ENCODE peak calls at places on chromosomes 12 and 14, in six cellular contexts. One of them, this sample, is unnamed.

GRCh38 chr12:2793561-2793960 is 1.2 kb upstream of the FKBP4 start:
- DNase-seq in AG04450: no peak
- DNase-seq in pancreas: no peak
- DNase-seq in left ventricle myocardium inferior: no peak
- DNase-seq in tibial artery: no peak
- DNase-seq in hepatocyte: no peak
- DNase-seq in this sample: no peak

GRCh38 chr12:28857327-28857726 is 291.8 kb upstream of the FAR2 start:
- DNase-seq in left ventricle myocardium inferior: no peak
- DNase-seq in hepatocyte: no peak
- DNase-seq in AG04450: no peak
- DNase-seq in tibial artery: no peak
- DNase-seq in pancreas: no peak
- DNase-seq in this sample: no peak

GRCh38 chr14:103416916-103417315 is 31.7 kb downstream of the MARK3 start:
- DNase-seq in AG04450: no peak
- DNase-seq in hepatocyte: no peak
- DNase-seq in left ventricle myocardium inferior: no peak
- DNase-seq in tibial artery: no peak
- DNase-seq in pancreas: no peak
- DNase-seq in this sample: no peak

GRCh38 chr14:68795602-68796417 is 2.9 kb upstream of the ZFP36L1 start:
- DNase-seq in pancreas: peak; percentile 87
- DNase-seq in AG04450: no peak
- DNase-seq in left ventricle myocardium inferior: peak; percentile 87
- DNase-seq in tibial artery: peak; percentile 82
- DNase-seq in hepatocyte: peak; percentile 92
- DNase-seq in this sample: peak; percentile 69

GRCh38 chr14:105019861-105020814 is 745 bp downstream of the CDCA4 start:
- DNase-seq in left ventricle myocardium inferior: no peak
- DNase-seq in AG04450: no peak
- DNase-seq in hepatocyte: peak; percentile 76
- DNase-seq in pancreas: peak; percentile 33
- DNase-seq in tibial artery: no peak
- DNase-seq in this sample: peak; percentile 26

GRCh38 chr12:15540025-15540424 is 217.7 kb downstream of the PTPRO start:
- DNase-seq in tibial artery: no peak
- DNase-seq in pancreas: no peak
- DNase-seq in left ventricle myocardium inferior: no peak
- DNase-seq in hepatocyte: no peak
- DNase-seq in AG04450: no peak
- DNase-seq in this sample: no peak

GRCh38 chr14:51501746-51502145 is 150.0 kb upstream of the FRMD6 start:
- DNase-seq in AG04450: no peak
- DNase-seq in tibial artery: no peak
- DNase-seq in hepatocyte: no peak
- DNase-seq in left ventricle myocardium inferior: no peak
- DNase-seq in pancreas: no peak
- DNase-seq in this sample: no peak

GRCh38 chr14:92529895-92530294 is 16.3 kb downstream of the RIN3 start:
- DNase-seq in left ventricle myocardium inferior: no peak
- DNase-seq in hepatocyte: no peak
- DNase-seq in pancreas: no peak
- DNase-seq in AG04450: no peak
- DNase-seq in tibial artery: no peak
- DNase-seq in this sample: no peak

GRCh38 chr12:124568431-124569374 is 1.3 kb upstream of the NCOR2 start:
- DNase-seq in left ventricle myocardium inferior: peak; percentile 81
- DNase-seq in hepatocyte: peak; percentile 80
- DNase-seq in AG04450: peak; percentile 86
- DNase-seq in pancreas: peak; percentile 60
- DNase-seq in tibial artery: peak; percentile 86
- DNase-seq in this sample: no peak

GRCh38 chr14:61355892-61356325 is 34.5 kb downstream of the PRKCH start:
- DNase-seq in tibial artery: peak; percentile 52
- DNase-seq in left ventricle myocardium inferior: peak; percentile 31
- DNase-seq in pancreas: peak; percentile 37
- DNase-seq in AG04450: no peak
- DNase-seq in hepatocyte: peak; percentile 51
- DNase-seq in this sample: peak; percentile 39

GRCh38 chr14:68703093-68703492 is 89.8 kb downstream of the ZFP36L1 start:
- DNase-seq in left ventricle myocardium inferior: no peak
- DNase-seq in pancreas: no peak
- DNase-seq in tibial artery: no peak
- DNase-seq in AG04450: no peak
- DNase-seq in hepatocyte: no peak
- DNase-seq in this sample: no peak

GRCh38 chr14:103561381-103562134 is 899 bp downstream of the BAG5 start:
- DNase-seq in AG04450: no peak
- DNase-seq in hepatocyte: peak; percentile 55
- DNase-seq in pancreas: no peak
- DNase-seq in tibial artery: no peak
- DNase-seq in left ventricle myocardium inferior: peak; percentile 46
- DNase-seq in this sample: no peak

GRCh38 chr12:57864382-57864781 is 17.9 kb upstream of the CTDSP2 start:
- DNase-seq in AG04450: no peak
- DNase-seq in pancreas: no peak
- DNase-seq in hepatocyte: no peak
- DNase-seq in tibial artery: no peak
- DNase-seq in left ventricle myocardium inferior: no peak
- DNase-seq in this sample: no peak

GRCh38 chr14:35374273-35374681 is 30.3 kb downstream of the NFKBIA start:
- DNase-seq in pancreas: no peak
- DNase-seq in AG04450: peak; percentile 88
- DNase-seq in hepatocyte: peak; percentile 77
- DNase-seq in left ventricle myocardium inferior: no peak
- DNase-seq in tibial artery: peak; percentile 86
- DNase-seq in this sample: no peak

GRCh38 chr12:8508912-8509841 is 4.1 kb upstream of the CLEC4D start:
- DNase-seq in tibial artery: no peak
- DNase-seq in AG04450: no peak
- DNase-seq in hepatocyte: no peak
- DNase-seq in pancreas: no peak
- DNase-seq in left ventricle myocardium inferior: no peak
- DNase-seq in this sample: no peak

GRCh38 chr12:69837191-69838085 is 12.4 kb downstream of the MYRFL start:
- DNase-seq in AG04450: no peak
- DNase-seq in left ventricle myocardium inferior: no peak
- DNase-seq in hepatocyte: peak; percentile 43
- DNase-seq in pancreas: no peak
- DNase-seq in tibial artery: no peak
- DNase-seq in this sample: no peak

GRCh38 chr14:100504372-100505078 is 82.7 kb downstream of the BEGAIN start:
- DNase-seq in left ventricle myocardium inferior: no peak
- DNase-seq in hepatocyte: no peak
- DNase-seq in AG04450: no peak
- DNase-seq in pancreas: no peak
- DNase-seq in tibial artery: no peak
- DNase-seq in this sample: no peak

GRCh38 chr14:76023757-76024156 is 38.2 kb downstream of the IFT43 start:
- DNase-seq in left ventricle myocardium inferior: no peak
- DNase-seq in tibial artery: no peak
- DNase-seq in pancreas: no peak
- DNase-seq in hepatocyte: no peak
- DNase-seq in AG04450: no peak
- DNase-seq in this sample: no peak

GRCh38 chr12:25970916-25971674 is 12.6 kb downstream of the RASSF8 start:
- DNase-seq in left ventricle myocardium inferior: no peak
- DNase-seq in tibial artery: no peak
- DNase-seq in pancreas: no peak
- DNase-seq in hepatocyte: no peak
- DNase-seq in AG04450: no peak
- DNase-seq in this sample: no peak

GRCh38 chr14:59253527-59253926 is 65.1 kb downstream of the DAAM1 start:
- DNase-seq in pancreas: no peak
- DNase-seq in AG04450: no peak
- DNase-seq in tibial artery: no peak
- DNase-seq in left ventricle myocardium inferior: no peak
- DNase-seq in hepatocyte: no peak
- DNase-seq in this sample: no peak

GRCh38 chr12:73892181-73892580 is 645.5 kb upstream of the ATXN7L3B start:
- DNase-seq in left ventricle myocardium inferior: no peak
- DNase-seq in pancreas: no peak
- DNase-seq in AG04450: no peak
- DNase-seq in hepatocyte: peak; percentile 10
- DNase-seq in tibial artery: no peak
- DNase-seq in this sample: no peak

GRCh38 chr14:74596747-74597456 is 15.1 kb downstream of the LTBP2 start:
- DNase-seq in left ventricle myocardium inferior: no peak
- DNase-seq in tibial artery: no peak
- DNase-seq in pancreas: no peak
- DNase-seq in hepatocyte: no peak
- DNase-seq in AG04450: peak; percentile 73
- DNase-seq in this sample: no peak

GRCh38 chr14:95530461-95531170 is 4.2 kb upstream of the GLRX5 start:
- DNase-seq in AG04450: no peak
- DNase-seq in pancreas: no peak
- DNase-seq in tibial artery: no peak
- DNase-seq in left ventricle myocardium inferior: no peak
- DNase-seq in hepatocyte: no peak
- DNase-seq in this sample: no peak

GRCh38 chr14:75615200-75615599 is 36.8 kb downstream of the FLVCR2 start:
- DNase-seq in left ventricle myocardium inferior: no peak
- DNase-seq in pancreas: peak; percentile 30
- DNase-seq in tibial artery: peak; percentile 35
- DNase-seq in hepatocyte: no peak
- DNase-seq in AG04450: no peak
- DNase-seq in this sample: no peak

GRCh38 chr14:22084393-22085281 is 411.0 kb upstream of the OR4E1 start:
- DNase-seq in pancreas: no peak
- DNase-seq in hepatocyte: peak; percentile 77
- DNase-seq in tibial artery: no peak
- DNase-seq in left ventricle myocardium inferior: no peak
- DNase-seq in AG04450: peak; percentile 29
- DNase-seq in this sample: no peak

GRCh38 chr12:100368066-100368465 is 11.2 kb downstream of the SLC17A8 start:
- DNase-seq in hepatocyte: no peak
- DNase-seq in pancreas: no peak
- DNase-seq in left ventricle myocardium inferior: no peak
- DNase-seq in tibial artery: no peak
- DNase-seq in AG04450: no peak
- DNase-seq in this sample: no peak

GRCh38 chr12:12353807-12354206 is 3.1 kb upstream of the BORCS5 start:
- DNase-seq in pancreas: no peak
- DNase-seq in AG04450: no peak
- DNase-seq in tibial artery: no peak
- DNase-seq in hepatocyte: no peak
- DNase-seq in left ventricle myocardium inferior: no peak
- DNase-seq in this sample: no peak

GRCh38 chr12:12357697-12358476 is 1.0 kb downstream of the BORCS5 start:
- DNase-seq in left ventricle myocardium inferior: no peak
- DNase-seq in tibial artery: no peak
- DNase-seq in pancreas: no peak
- DNase-seq in hepatocyte: no peak
- DNase-seq in AG04450: no peak
- DNase-seq in this sample: no peak

GRCh38 chr12:12356467-12356885 is 402 bp upstream of the BORCS5 start:
- DNase-seq in left ventricle myocardium inferior: no peak
- DNase-seq in tibial artery: no peak
- DNase-seq in AG04450: no peak
- DNase-seq in pancreas: no peak
- DNase-seq in hepatocyte: no peak
- DNase-seq in this sample: no peak

GRCh38 chr12:12358528-12358927 is 1.6 kb downstream of the BORCS5 start:
- DNase-seq in pancreas: no peak
- DNase-seq in tibial artery: no peak
- DNase-seq in left ventricle myocardium inferior: no peak
- DNase-seq in hepatocyte: no peak
- DNase-seq in AG04450: no peak
- DNase-seq in this sample: no peak

GRCh38 chr12:12356886-12357696 is at the start of gene BORCS5:
- DNase-seq in left ventricle myocardium inferior: peak; percentile 98
- DNase-seq in tibial artery: peak; percentile 96
- DNase-seq in AG04450: peak; percentile 60
- DNase-seq in hepatocyte: peak; percentile 97
- DNase-seq in pancreas: peak; percentile 97
- DNase-seq in this sample: peak; percentile 99
- TF ChIP-seq CTCF in left ventricle myocardium inferior: peak; percentile 33
- TF ChIP-seq CTCF in tibial artery: no peak
- TF ChIP-seq CTCF in AG04450: no peak
- TF ChIP-seq CTCF in hepatocyte: peak; percentile 24
- TF ChIP-seq CTCF in pancreas: no peak
- TF ChIP-seq CTCF in this sample: peak; percentile 30

GRCh38 chr14:27845241-27845850 is 921.2 kb upstream of the FOXG1 start:
- DNase-seq in AG04450: no peak
- DNase-seq in pancreas: no peak
- DNase-seq in left ventricle myocardium inferior: no peak
- DNase-seq in hepatocyte: no peak
- DNase-seq in tibial artery: no peak
- DNase-seq in this sample: no peak
- H3K27ac ChIP-seq in AG04450: no peak overlapping the region
- H3K27ac ChIP-seq in pancreas: no peak overlapping the region
- H3K27ac ChIP-seq in left ventricle myocardium inferior: no peak overlapping the region
- H3K27ac ChIP-seq in hepatocyte: no peak overlapping the region
- H3K27ac ChIP-seq in tibial artery: no peak overlapping the region
- H3K27ac ChIP-seq in this sample: no peak overlapping the region

GRCh38 chr12:94531196-94531720 is 71.6 kb upstream of the CEP83 start:
- DNase-seq in tibial artery: no peak
- DNase-seq in hepatocyte: no peak
- DNase-seq in left ventricle myocardium inferior: no peak
- DNase-seq in pancreas: no peak
- DNase-seq in AG04450: no peak
- DNase-seq in this sample: no peak

DNA sequence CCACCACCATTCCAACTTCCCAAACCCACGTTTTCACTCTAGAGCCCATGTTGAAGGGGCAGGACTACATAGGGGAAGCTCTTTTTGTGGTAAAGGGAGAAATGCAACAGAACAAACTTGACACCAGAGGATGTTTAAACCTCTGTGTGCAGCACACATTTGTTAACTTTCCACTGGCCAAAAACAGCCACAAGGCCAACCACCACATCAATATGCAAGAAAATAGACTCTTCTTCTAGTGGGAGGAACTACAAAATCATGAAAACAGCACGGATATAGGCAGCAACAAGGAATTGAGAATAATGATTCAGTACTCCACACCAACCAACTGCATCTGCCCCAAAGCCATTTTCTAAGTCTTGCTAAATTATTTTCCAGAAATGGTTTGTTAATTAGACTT is 66.3 kb upstream of the CEP83 start:
- DNase-seq in AG04450: no peak
- DNase-seq in tibial artery: no peak
- DNase-seq in hepatocyte: no peak
- DNase-seq in left ventricle myocardium inferior: no peak
- DNase-seq in pancreas: no peak
- DNase-seq in this sample: no peak
- H3K9me3 ChIP-seq in AG04450: no peaks in the 10 kb centered on the region
- H3K9me3 ChIP-seq in tibial artery: no peaks in the 10 kb centered on the region
- H3K9me3 ChIP-seq in hepatocyte: no peaks in the 10 kb centered on the region
- H3K9me3 ChIP-seq in left ventricle myocardium inferior: no peaks in the 10 kb centered on the region
- H3K9me3 ChIP-seq in pancreas: no peaks in the 10 kb centered on the region
- H3K9me3 ChIP-seq in this sample: no peaks in the 10 kb centered on the region

DNA sequence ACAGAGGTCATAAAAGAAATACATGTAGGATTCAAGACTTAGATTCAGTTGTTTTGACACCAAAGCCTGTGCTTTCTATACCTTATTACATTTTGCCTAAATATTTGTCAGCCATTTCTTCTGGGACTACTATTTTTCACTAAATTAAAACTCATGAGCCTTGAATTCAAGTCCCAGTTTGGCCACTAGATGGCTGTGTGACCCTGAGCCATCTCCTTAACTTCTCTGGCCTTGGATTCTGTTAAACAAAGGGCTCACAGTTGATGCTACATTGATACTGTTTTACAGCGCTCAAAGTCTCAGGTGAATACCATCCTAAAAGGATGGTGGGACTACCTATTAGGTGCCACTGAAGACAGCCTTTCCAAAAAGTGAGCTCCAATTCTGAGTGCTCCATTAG is 39.6 kb upstream of the CCDC198 start:
- DNase-seq in tibial artery: no peak
- DNase-seq in pancreas: no peak
- DNase-seq in hepatocyte: peak; percentile 27
- DNase-seq in left ventricle myocardium inferior: no peak
- DNase-seq in AG04450: no peak
- DNase-seq in this sample: no peak
- TF ChIP-seq CTCF in tibial artery: peak; percentile 58
- TF ChIP-seq CTCF in pancreas: no peak
- TF ChIP-seq CTCF in hepatocyte: peak; percentile 54
- TF ChIP-seq CTCF in left ventricle myocardium inferior: peak; percentile 43
- TF ChIP-seq CTCF in AG04450: peak; percentile 28
- TF ChIP-seq CTCF in this sample: no peak